ENCODE peak calls at places on chromosomes 5 and 9, in four cellular contexts. Z, M, P and O are unnamed samples.

GRCh38 chr9:104209387-104209786 is 115.3 kb downstream of the SMC2 start:
- DNase-seq in Z (no peak), M (no peak), P (no peak), O (no peak)

GRCh38 chr5:167730121-167730520 is 561.3 kb upstream of the WWC1 start:
- DNase-seq in Z (no peak), M (no peak), P (no peak), O (no peak)

GRCh38 chr9:91935066-91935729 is 14.8 kb downstream of the ROR2 start:
- DNase-seq in Z (no peak), M (no peak), P (no peak), O (no peak)

GRCh38 chr5:33894566-33894965 is 2.8 kb upstream of the ADAMTS12 start:
- DNase-seq in Z (no peak), M (no peak), P (no peak), O (no peak)

GRCh38 chr5:170286532-170286931 is 11.0 kb downstream of the LCP2 start:
- DNase-seq in Z (no peak), M (no peak), P (no peak), O (no peak)

GRCh38 chr5:657570-657969 is 35.6 kb downstream of the TPPP start:
- DNase-seq in Z (no peak), M (peak), P (no peak), O (no peak)

GRCh38 chr9:127139071-127139731 is 16.8 kb upstream of the ANGPTL2 start:
- DNase-seq in Z (no peak), M (no peak), P (no peak), O (no peak)

GRCh38 chr5:24167791-24168190 is 477.0 kb downstream of the CDH10 start:
- DNase-seq in Z (no peak), M (no peak), P (no peak), O (no peak)

GRCh38 chr5:80960531-80961375 is 590 bp downstream of the RASGRF2 start:
- DNase-seq in Z (no peak), M (no peak), P (peak), O (peak)

GRCh38 chr9:17760250-17760649 is 181.4 kb downstream of the SH3GL2 start:
- DNase-seq in Z (no peak), M (no peak), P (no peak), O (no peak)

GRCh38 chr9:91714020-91714721 is 235.9 kb downstream of the ROR2 start:
- DNase-seq in Z (no peak), M (peak), P (no peak), O (peak)

GRCh38 chr5:137497396-137498290 is 1.5 kb downstream of the SPOCK1 start:
- DNase-seq in Z (no peak), M (no peak), P (no peak), O (no peak)

GRCh38 chr5:75236322-75237316 is at the start of gene ANKRD31:
- DNase-seq in Z (peak), M (peak), P (peak), O (peak)

GRCh38 chr5:109191153-109191558 is 218.6 kb downstream of the PJA2 start:
- DNase-seq in Z (no peak), M (peak), P (no peak), O (no peak)

GRCh38 chr9:12817702-12818101 is 42.9 kb downstream of the LURAP1L start:
- DNase-seq in Z (no peak), M (no peak), P (peak), O (no peak)

GRCh38 chr5:136776022-136776927 is 410.9 kb upstream of the TRPC7 start:
- DNase-seq in Z (no peak), M (no peak), P (no peak), O (no peak)

GRCh38 chr5:160824590-160824989 is 27.4 kb downstream of the ATP10B start:
- DNase-seq in Z (no peak), M (no peak), P (no peak), O (no peak)

GRCh38 chr9:134378901-134379338 is 52.7 kb downstream of the RXRA start:
- DNase-seq in Z (no peak), M (no peak), P (no peak), O (no peak)

GRCh38 chr9:17280350-17281012 is 145.6 kb downstream of the CNTLN start:
- DNase-seq in Z (no peak), M (no peak), P (no peak), O (no peak)

GRCh38 chr5:171647900-171648253 is 137.7 kb upstream of the SMIM23 start:
- DNase-seq in Z (no peak), M (no peak), P (no peak), O (no peak)

GRCh38 chr5:171647043-171647899 is 138.3 kb upstream of the SMIM23 start:
- DNase-seq in Z (no peak), M (peak), P (peak), O (no peak)

GRCh38 chr5:171648279-171648774 is 137.3 kb upstream of the SMIM23 start:
- DNase-seq in Z (no peak), M (no peak), P (no peak), O (no peak)

GRCh38 chr5:171650605-171651004 is 135.0 kb upstream of the SMIM23 start:
- DNase-seq in Z (no peak), M (no peak), P (no peak), O (no peak)

DNA sequence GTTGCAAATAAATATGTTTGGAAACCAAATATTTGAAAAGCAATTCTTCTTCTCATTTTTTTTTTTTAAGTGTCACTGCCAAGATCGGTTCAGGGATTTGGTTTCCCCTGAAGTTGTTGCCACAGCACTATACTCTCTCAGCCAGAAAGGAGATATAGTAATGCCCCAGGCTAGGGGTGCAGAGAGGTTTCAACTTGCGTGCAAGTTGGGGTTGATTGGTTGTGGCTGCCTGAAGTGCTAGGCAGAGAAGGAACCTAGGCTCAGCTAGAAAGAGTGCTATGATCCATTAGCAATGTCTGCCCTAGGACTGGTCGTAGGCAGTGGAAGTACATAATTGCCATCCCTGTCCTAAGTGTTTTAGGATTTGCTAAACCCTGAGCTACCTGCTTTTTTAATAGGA is 136.6 kb upstream of the SMIM23 start:
- DNase-seq in Z (no peak), M (no peak), P (no peak), O (no peak)
- TF ChIP-seq NR2C2 in Z (no peak), M (no peak), P (no peak), O (no peak)

GRCh38 chr9:6739218-6739617 is 18.6 kb upstream of the KDM4C start:
- DNase-seq in Z (no peak), M (peak), P (peak), O (no peak)
- TF ChIP-seq CTCF in Z (peak), M (peak), P (peak), O (no peak)

GRCh38 chr5:38848637-38849036 is 2.8 kb downstream of the OSMR start:
- DNase-seq in Z (no peak), M (no peak), P (no peak), O (no peak)

GRCh38 chr5:38846379-38846967 is 661 bp downstream of the OSMR start:
- DNase-seq in Z (no peak), M (no peak), P (peak), O (peak)

GRCh38 chr5:38847549-38848341 is 1.9 kb downstream of the OSMR start:
- DNase-seq in Z (no peak), M (no peak), P (no peak), O (no peak)

GRCh38 chr5:38843665-38844064 is 2.1 kb upstream of the OSMR start:
- DNase-seq in Z (no peak), M (no peak), P (no peak), O (no peak)

GRCh38 chr5:38845555-38846378 is at the start of gene OSMR:
- DNase-seq in Z (no peak), M (peak), P (peak), O (peak)
- TF ChIP-seq NR2C2 in Z (no peak), M (no peak), P (peak), O (no peak)

DNA sequence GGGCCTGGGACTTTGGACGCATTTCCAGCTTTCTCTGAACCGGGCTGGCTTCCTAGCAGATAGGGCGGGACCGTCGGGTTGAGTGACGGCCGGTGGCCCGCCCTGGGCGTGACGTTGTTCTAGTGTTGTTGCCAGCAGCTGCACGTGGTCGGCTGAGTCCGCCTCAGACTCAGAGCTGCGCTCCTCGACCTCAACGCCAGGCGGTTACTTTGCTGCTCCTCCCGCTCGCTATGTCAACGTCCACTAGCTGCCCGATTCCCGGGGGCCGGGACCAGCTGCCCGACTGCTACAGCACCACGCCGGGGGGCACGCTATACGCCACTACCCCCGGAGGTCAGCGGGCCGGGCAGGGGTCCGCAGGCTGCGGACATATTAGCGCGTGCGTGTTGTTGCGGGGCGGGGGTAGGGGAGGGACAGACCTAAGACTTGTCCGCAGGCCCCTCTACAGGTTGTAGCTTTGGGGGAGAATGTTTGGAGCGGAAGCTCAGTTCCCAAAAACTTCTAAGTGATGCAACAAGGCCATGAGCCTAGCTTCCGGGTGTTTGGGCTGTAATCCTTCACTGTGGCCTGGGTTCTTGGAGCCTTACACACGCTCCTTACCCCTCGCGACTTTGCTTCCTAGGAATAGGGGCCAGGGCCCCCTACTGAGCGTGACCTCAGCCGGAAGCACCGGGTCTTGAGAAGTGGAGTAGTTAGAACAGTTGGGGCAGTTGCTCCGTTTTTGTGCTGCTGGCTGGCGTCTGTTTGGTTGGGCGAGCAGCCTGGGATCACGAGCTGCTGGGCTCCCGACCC is at the start of gene EIF4EBP3:
- DNase-seq in Z (peak), M (peak), P (peak), O (peak)
- TF ChIP-seq CTCF in Z (peak), M (peak), P (peak), O (no peak)

GRCh38 chr5:180214870-180215737 is 6.1 kb upstream of the RASGEF1C start:
- DNase-seq in Z (no peak), M (no peak), P (no peak), O (no peak)

GRCh38 chr5:180211761-180212035 is 2.7 kb upstream of the RASGEF1C start:
- DNase-seq in Z (no peak), M (no peak), P (no peak), O (no peak)

GRCh38 chr5:180212363-180213255 is 3.6 kb upstream of the RASGEF1C start:
- DNase-seq in Z (no peak), M (no peak), P (no peak), O (no peak)

GRCh38 chr5:180213256-180213600 is 4.2 kb upstream of the RASGEF1C start:
- DNase-seq in Z (no peak), M (no peak), P (no peak), O (no peak)

DNA sequence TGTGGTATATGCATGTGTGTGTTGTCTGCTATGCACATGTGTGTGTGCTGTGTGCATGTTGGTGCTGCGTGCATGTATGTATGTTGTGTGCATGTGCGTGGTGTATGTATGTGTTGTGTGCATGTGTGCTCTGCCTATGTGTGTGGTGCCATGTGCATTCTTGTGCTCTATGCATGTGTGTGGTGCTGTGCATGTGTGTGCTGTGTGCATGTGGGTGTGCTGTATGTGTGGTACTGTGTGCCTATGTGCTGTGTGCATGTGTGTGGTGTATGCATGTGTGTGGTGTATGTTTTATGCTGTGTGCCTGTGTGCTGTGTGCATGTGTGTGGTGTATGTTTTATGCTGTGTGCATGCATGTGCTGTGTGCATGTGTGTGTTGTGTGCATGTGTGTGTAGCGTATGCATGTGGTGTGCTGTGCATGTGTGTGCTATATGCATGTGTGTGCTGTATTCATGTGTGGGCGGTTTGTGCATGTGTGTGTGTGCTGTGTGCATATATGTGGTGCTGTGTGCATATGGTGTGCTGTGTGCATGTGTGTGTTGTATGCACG is 4.7 kb upstream of the RASGEF1C start:
- DNase-seq in Z (no peak), M (no peak), P (no peak), O (no peak)
- TF ChIP-seq NR2C2 in Z (no peak), M (no peak), P (no peak), O (no peak)

GRCh38 chr5:31231171-31231570 is 37.7 kb downstream of the CDH6 start:
- DNase-seq in Z (no peak), M (no peak), P (no peak), O (no peak)

GRCh38 chr5:31235381-31235780 is 41.9 kb downstream of the CDH6 start:
- DNase-seq in Z (no peak), M (no peak), P (no peak), O (no peak)

GRCh38 chr5:31236339-31236738 is 42.9 kb downstream of the CDH6 start:
- DNase-seq in Z (no peak), M (no peak), P (no peak), O (no peak)

GRCh38 chr5:31237159-31237558 is 43.7 kb downstream of the CDH6 start:
- DNase-seq in Z (no peak), M (no peak), P (peak), O (no peak)

GRCh38 chr5:31232273-31232888 is 38.9 kb downstream of the CDH6 start:
- DNase-seq in Z (no peak), M (peak), P (peak), O (peak)
- TF ChIP-seq CTCF in Z (peak), M (peak), P (peak), O (peak)

GRCh38 chr5:93088566-93088965 is 492.5 kb downstream of the NR2F1-AS1 start:
- DNase-seq in Z (no peak), M (no peak), P (no peak), O (no peak)

GRCh38 chr5:93090698-93091097 is 490.3 kb downstream of the NR2F1-AS1 start:
- DNase-seq in Z (no peak), M (no peak), P (peak), O (no peak)

GRCh38 chr5:93088997-93089396 is 492.0 kb downstream of the NR2F1-AS1 start:
- DNase-seq in Z (no peak), M (no peak), P (no peak), O (no peak)

GRCh38 chr5:93096561-93096960 is 484.5 kb downstream of the NR2F1-AS1 start:
- DNase-seq in Z (no peak), M (no peak), P (no peak), O (no peak)

DNA sequence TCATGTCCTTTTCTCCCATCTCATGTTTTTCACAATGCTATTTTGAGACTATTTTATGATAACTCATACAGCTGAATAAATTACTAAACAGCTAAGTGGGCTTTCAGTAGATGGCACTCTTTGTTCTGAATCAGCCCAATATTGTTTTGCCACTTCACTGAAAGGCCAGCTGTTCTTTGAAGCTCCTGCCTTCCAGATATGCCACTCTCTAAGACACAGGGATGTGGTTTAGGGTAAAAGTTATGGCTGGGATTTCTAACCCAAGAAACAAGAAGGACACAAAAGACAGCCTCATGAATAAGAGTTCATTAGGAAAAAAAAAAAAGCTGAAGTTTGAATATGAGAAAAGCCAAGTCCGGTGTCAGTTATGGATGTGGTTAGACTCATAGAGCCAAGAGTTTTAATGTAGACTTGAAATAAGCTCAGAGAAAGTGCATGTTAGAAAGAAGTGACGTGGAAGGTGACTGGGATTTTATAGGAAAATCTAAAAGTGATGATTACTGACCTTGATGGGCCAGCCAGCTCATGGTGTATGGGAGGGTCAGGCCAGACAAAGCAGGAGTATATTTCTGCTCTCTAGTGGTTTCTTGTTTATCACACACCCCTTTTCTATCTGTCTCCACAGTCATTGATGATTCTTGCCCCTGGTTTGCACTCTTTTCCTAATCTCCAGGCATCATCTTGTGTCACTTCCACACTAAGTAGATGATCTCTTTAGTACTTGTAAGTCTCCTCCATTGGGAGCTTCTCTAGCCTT is 488.5 kb downstream of the NR2F1-AS1 start:
- DNase-seq in Z (no peak), M (no peak), P (no peak), O (no peak)
- TF ChIP-seq NR2C2 in Z (no peak), M (no peak), P (no peak), O (no peak)

DNA sequence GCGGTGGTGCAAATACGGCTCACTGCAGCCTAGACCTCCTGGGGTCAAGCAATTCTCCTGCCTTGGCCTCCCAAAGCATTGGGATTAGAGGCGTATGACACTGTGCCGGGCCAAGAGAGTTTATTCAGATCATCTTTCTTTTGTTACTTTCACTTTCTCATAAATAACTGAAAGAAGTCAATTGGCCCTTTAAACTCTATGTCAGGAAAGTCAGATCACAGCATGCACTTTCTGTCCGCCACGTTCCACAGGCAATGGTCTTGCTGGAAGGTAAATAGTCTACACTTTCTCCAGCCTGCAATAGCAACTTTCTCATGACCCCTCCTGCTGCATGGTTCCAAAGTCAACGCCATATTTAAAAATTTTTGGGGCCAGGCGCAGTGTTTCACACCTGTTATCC is 6.5 kb upstream of the ARRDC1 start:
- DNase-seq in Z (no peak), M (no peak), P (no peak), O (no peak)
- TF ChIP-seq CTCF in Z (no peak), M (no peak), P (no peak), O (no peak)

DNA sequence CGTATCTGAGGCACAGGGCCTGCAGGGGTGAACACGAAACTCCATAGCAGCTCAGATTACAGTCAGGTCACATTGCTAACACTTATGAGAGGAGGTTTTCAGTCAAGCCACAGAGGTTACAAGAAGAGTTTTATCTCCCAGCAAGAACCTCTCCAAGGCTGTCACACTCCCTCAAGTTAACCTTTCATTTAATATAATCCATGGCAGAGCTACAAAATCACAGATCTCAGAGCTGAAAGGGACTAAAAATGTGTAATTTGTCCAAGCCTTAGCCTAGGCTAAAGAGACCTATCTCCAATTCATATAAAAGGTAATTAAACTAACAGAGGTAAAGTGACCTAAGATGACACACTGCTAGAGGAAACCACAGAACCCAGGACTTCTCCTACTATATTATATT is 57.2 kb downstream of the MLANA start:
- DNase-seq in Z (peak), M (peak), P (no peak), O (no peak)
- TF ChIP-seq NR2C2 in Z (no peak), M (no peak), P (no peak), O (no peak)